ENCODE peak calls at places on chromosomes 13 and 19, in eight cellular contexts. Q, R, H, T, Z, E, A and L are unnamed samples.

GRCh38 chr19:15836345-15836594 is 20.8 kb upstream of the OR10H1 start:
- DNase-seq in R (peak), H (no peak), T (no peak), Q (no peak), A (no peak), E (no peak), Z (no peak), L (no peak)

GRCh38 chr13:33751151-33751550 is 66.8 kb upstream of the RFC3 start:
- DNase-seq in Q (no peak), E (no peak), H (no peak), Z (no peak), R (peak), T (no peak), A (no peak), L (peak)

GRCh38 chr19:46955114-46955812 is 64.4 kb upstream of the NPAS1 start:
- DNase-seq in A (no peak), Q (no peak), T (peak), Z (no peak), R (peak), E (no peak), H (no peak), L (peak)

GRCh38 chr19:50434525-50434924 is 1.8 kb downstream of the MYBPC2 start:
- DNase-seq in Z (no peak), A (no peak), Q (no peak), T (no peak), E (no peak), H (peak), R (no peak), L (no peak)

GRCh38 chr13:73306688-73307087 is 247.9 kb downstream of the KLF5 start:
- DNase-seq in H (no peak), A (no peak), R (no peak), E (no peak), T (no peak), Z (no peak), Q (no peak), L (no peak)

GRCh38 chr13:113766035-113766800 is 7.2 kb downstream of the TMEM255B start:
- DNase-seq in T (no peak), A (no peak), R (no peak), H (no peak), Q (no peak), E (no peak), Z (no peak), L (no peak)

GRCh38 chr19:28640506-28640905 is 572.4 kb downstream of the UQCRFS1 start:
- DNase-seq in Q (no peak), E (no peak), T (no peak), H (no peak), A (no peak), Z (no peak), R (no peak), L (peak)

GRCh38 chr13:46934749-46935148 is 37.9 kb upstream of the HTR2A start:
- DNase-seq in E (no peak), R (no peak), H (no peak), A (no peak), T (no peak), Z (no peak), Q (no peak), L (no peak)

GRCh38 chr19:38451036-38451435 is 17.5 kb downstream of the RYR1 start:
- DNase-seq in A (no peak), R (no peak), Q (no peak), Z (no peak), E (no peak), H (no peak), T (no peak), L (no peak)

GRCh38 chr13:80341771-80342271 is 895 bp upstream of the SPRY2 start:
- DNase-seq in E (peak), H (peak), Z (peak), Q (peak), A (peak), R (peak), T (peak), L (peak)

GRCh38 chr13:76336889-76337844 is 549.0 kb downstream of the KCTD12 start:
- DNase-seq in Q (no peak), A (no peak), H (no peak), Z (peak), T (no peak), E (no peak), R (no peak), L (no peak)

GRCh38 chr19:16370671-16371391 is 46.2 kb downstream of the KLF2 start:
- DNase-seq in T (no peak), H (no peak), A (no peak), E (no peak), R (no peak), Z (peak), Q (no peak), L (no peak)

GRCh38 chr19:12783849-12784393 is 7.4 kb upstream of the JUNB start:
- DNase-seq in Q (peak), A (no peak), H (no peak), R (no peak), T (peak), Z (peak), E (peak), L (peak)

GRCh38 chr13:33312150-33312908 is 26.8 kb upstream of the STARD13 start:
- DNase-seq in T (no peak), E (no peak), H (no peak), Q (no peak), Z (no peak), R (peak), A (no peak), L (peak)

GRCh38 chr13:35475131-35475959 is 1.1 kb downstream of the MAB21L1 start:
- DNase-seq in T (no peak), H (peak), E (peak), Q (peak), R (peak), Z (peak), A (no peak), L (peak)
- H3K4me3 ChIP-seq in T (no peak), H (peak), E (peak), Q (peak), R (peak), Z (peak), A (no peak), L (peak)

GRCh38 chr19:13914777-13915176 is 8.8 kb downstream of the CC2D1A start:
- DNase-seq in A (no peak), Z (no peak), Q (no peak), E (no peak), T (no peak), R (no peak), H (no peak), L (no peak)
- TF ChIP-seq CTCF in A (no peak), Z (no peak), Q (no peak), E (no peak), T (no peak), R (no peak), H (no peak), L (no peak)

GRCh38 chr13:44220948-44221347 is 152.7 kb upstream of the SERP2 start:
- DNase-seq in A (no peak), R (no peak), T (no peak), H (no peak), E (no peak), Z (no peak), Q (no peak), L (peak)
- H3K4me3 ChIP-seq in A (no peak), R (no peak), T (no peak), H (no peak), E (no peak), Z (no peak), Q (no peak), L (no peak)

GRCh38 chr13:75137911-75138571 is 343.9 kb downstream of the TBC1D4 start:
- DNase-seq in E (no peak), T (no peak), Z (no peak), A (no peak), R (no peak), Q (no peak), H (no peak), L (peak)
- TF ChIP-seq CTCF in E (no peak), T (no peak), Z (no peak), A (no peak), R (no peak), Q (no peak), H (no peak), L (no peak)

DNA sequence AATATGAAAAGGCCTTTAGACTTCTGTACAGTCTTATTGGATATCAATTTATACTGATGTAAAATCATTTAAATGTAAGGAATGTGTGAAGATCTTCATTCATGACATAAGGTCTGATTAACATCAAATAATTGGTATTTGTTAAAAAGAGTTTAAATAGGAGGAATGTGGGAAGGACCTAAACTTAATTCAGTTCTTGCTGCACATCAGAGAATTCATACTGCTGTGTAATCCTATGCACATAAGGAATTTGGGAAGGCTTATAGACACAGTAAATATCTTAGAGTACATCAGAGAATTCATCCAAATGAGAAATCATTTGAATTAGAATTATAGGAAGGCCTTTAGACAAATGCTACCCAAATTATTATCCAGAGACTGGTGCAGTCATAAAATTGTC is 21.7 kb downstream of the ZNF283 start:
- DNase-seq in A (no peak), E (no peak), H (no peak), T (no peak), R (no peak), Q (no peak), Z (no peak), L (no peak)
- H3K4me3 ChIP-seq in A (no peak), E (no peak), H (no peak), T (no peak), R (no peak), Q (no peak), Z (no peak), L (no peak)

GRCh38 chr19:4431808-4432674 is 25.6 kb downstream of the UBXN6 start:
- DNase-seq in Z (no peak), A (no peak), H (no peak), E (no peak), T (no peak), Q (no peak), R (no peak), L (no peak)
- TF ChIP-seq CTCF in Z (no peak), A (no peak), H (no peak), E (no peak), T (no peak), Q (no peak), R (no peak), L (no peak)

DNA sequence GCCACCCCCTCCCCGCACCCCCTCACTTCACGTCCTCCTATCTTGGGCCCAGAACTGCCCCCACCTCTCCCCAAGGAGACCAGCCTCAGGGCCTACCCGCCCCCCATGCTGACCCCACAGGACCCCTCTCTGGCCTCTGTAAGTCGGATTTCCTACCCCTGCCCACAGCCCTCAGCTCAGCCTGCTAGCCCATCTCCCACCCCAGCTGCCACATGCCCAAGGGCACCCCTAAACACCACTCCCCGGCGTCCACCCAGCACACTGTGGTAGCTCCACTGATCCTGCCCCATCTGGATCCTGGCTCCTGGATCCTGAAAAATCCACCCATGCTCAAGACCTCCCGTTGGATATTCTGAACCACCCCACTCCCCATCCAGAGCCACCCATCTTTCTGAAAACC is 805 bp downstream of the EVI5L start:
- DNase-seq in T (no peak), H (no peak), Z (no peak), R (no peak), A (no peak), Q (no peak), E (no peak), L (no peak)
- H3K4me3 ChIP-seq in T (peak), H (peak), Z (peak), R (peak), A (peak), Q (no peak), E (peak), L (peak)

GRCh38 chr19:48102870-48103751 is 7.5 kb downstream of the PLA2G4C start:
- DNase-seq in H (peak), T (peak), A (no peak), Q (no peak), E (no peak), Z (no peak), R (peak), L (peak)
- TF ChIP-seq CTCF in H (peak), T (peak), A (peak), Q (peak), E (peak), Z (peak), R (peak), L (peak)

GRCh38 chr19:18698321-18699167 is 15.1 kb downstream of the CRTC1 start:
- DNase-seq in R (no peak), A (no peak), T (peak), H (no peak), Q (no peak), Z (no peak), E (no peak), L (no peak)

GRCh38 chr19:18700501-18701249 is 17.2 kb downstream of the CRTC1 start:
- DNase-seq in R (peak), Z (peak), H (peak), A (peak), E (peak), Q (peak), T (peak), L (peak)

GRCh38 chr19:18696023-18696422 is 12.5 kb downstream of the CRTC1 start:
- DNase-seq in R (no peak), T (no peak), A (no peak), Q (no peak), E (no peak), H (no peak), Z (no peak), L (no peak)

GRCh38 chr19:18699403-18700054 is 16.0 kb downstream of the CRTC1 start:
- DNase-seq in R (no peak), T (peak), Z (no peak), H (no peak), A (no peak), Q (no peak), E (no peak), L (no peak)

DNA sequence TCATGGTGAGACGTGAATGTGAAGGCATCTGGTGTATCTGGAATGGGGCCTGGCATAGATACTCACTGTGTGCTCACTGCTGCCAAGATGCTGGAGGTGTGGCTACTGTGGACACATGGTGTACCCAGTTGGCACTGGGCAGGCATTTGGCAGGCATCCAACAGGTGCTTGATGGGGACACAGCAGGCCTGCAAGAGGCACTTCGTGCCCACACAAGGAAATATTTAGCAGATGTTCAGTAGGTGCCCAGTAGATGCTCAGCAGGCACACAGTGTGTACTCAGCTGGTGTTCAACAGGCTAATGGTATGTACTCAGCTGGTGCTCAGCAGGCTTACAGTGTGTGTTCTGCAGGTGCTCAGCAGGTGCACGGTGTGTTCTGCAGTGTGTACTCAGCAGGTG is 14.2 kb downstream of the CRTC1 start:
- DNase-seq in Z (no peak), E (no peak), T (peak), R (no peak), Q (peak), H (no peak), A (peak), L (no peak)
- H3K4me3 ChIP-seq in Z (no peak), E (no peak), T (no peak), R (no peak), Q (no peak), H (no peak), A (no peak), L (no peak)